ENCODE peak calls at places on chromosomes 3 and 15, in ten cellular contexts. A, L, B, X, N, P, I, J, D and C are unnamed samples.
A peak's percentile ranks its signal among the peaks of the same experiment; 100 is the strongest.

GRCh38 chr3:124281453-124282316 is 289.8 kb upstream of the ROPN1 start:
- DNase-seq in A (peak; percentile 54), L (peak; percentile 25), B (no peak), X (no peak), N (no peak), P (no peak), I (peak; percentile 79), J (no peak), D (peak; percentile 10), C (no peak)

GRCh38 chr3:23264413-23264812 is 61.3 kb downstream of the UBE2E2 start:
- DNase-seq in A (no peak), L (no peak), B (no peak), X (no peak), N (no peak), P (no peak), I (no peak), J (no peak), D (no peak), C (no peak)

GRCh38 chr3:129460572-129460971 is 20.5 kb downstream of the IFT122 start:
- DNase-seq in A (no peak), L (no peak), B (no peak), X (no peak), N (no peak), P (no peak), I (no peak), J (no peak), D (no peak), C (no peak)

GRCh38 chr15:90214553-90215205 is 13.5 kb downstream of the SEMA4B start:
- DNase-seq in A (no peak), L (no peak), B (no peak), X (no peak), N (no peak), P (no peak), I (no peak), J (no peak), D (no peak), C (no peak)

GRCh38 chr15:62135532-62136134 is 29.5 kb downstream of the C2CD4B start:
- DNase-seq in A (peak; percentile 94), L (peak; percentile 44), B (peak; percentile 53), X (no peak), N (no peak), P (no peak), I (peak; percentile 77), J (no peak), D (no peak), C (no peak)

GRCh38 chr15:25664761-25665160 is 198.4 kb downstream of the ATP10A start:
- DNase-seq in A (no peak), L (no peak), B (no peak), X (no peak), N (no peak), P (no peak), I (no peak), J (no peak), D (no peak), C (no peak)

GRCh38 chr3:98846101-98846500 is 55.4 kb downstream of the DCBLD2 start:
- DNase-seq in A (no peak), L (no peak), B (no peak), X (no peak), N (no peak), P (no peak), I (no peak), J (no peak), D (no peak), C (no peak)

GRCh38 chr3:1600206-1600605 is 498.5 kb upstream of the CNTN4 start:
- DNase-seq in A (no peak), L (no peak), B (no peak), X (no peak), N (no peak), P (peak; percentile 42), I (no peak), J (no peak), D (no peak), C (peak; percentile 58)

GRCh38 chr15:46894644-46895043 is 822.7 kb upstream of the SEMA6D start:
- DNase-seq in A (no peak), L (no peak), B (no peak), X (no peak), N (no peak), P (no peak), I (no peak), J (no peak), D (no peak), C (no peak)

GRCh38 chr3:62201438-62202035 is 171.8 kb downstream of the FEZF2 start:
- DNase-seq in A (peak; percentile 59), L (no peak), B (no peak), X (no peak), N (no peak), P (no peak), I (no peak), J (no peak), D (peak; percentile 15), C (no peak)

GRCh38 chr3:164521644-164522043 is 556.7 kb downstream of the SI start:
- DNase-seq in A (no peak), L (no peak), B (no peak), X (no peak), N (no peak), P (no peak), I (no peak), J (no peak), D (no peak), C (no peak)

GRCh38 chr3:64898941-64899340 is 211.1 kb upstream of the ADAMTS9 start:
- DNase-seq in A (no peak), L (no peak), B (no peak), X (no peak), N (no peak), P (no peak), I (no peak), J (no peak), D (no peak), C (no peak)
- TF ChIP-seq POLR2A in A (no peak), L (no peak), B (no peak), X (no peak), N (no peak), P (no peak), I (no peak), J (no peak), D (no peak), C (no peak)

GRCh38 chr15:88004379-88004778 is 252.2 kb downstream of the NTRK3 start:
- DNase-seq in A (no peak), L (no peak), B (peak; percentile 33), X (no peak), N (no peak), P (no peak), I (no peak), J (no peak), D (no peak), C (no peak)

GRCh38 chr15:88003928-88004327 is 252.6 kb downstream of the NTRK3 start:
- DNase-seq in A (no peak), L (no peak), B (no peak), X (no peak), N (no peak), P (no peak), I (no peak), J (no peak), D (no peak), C (no peak)

GRCh38 chr15:88006146-88006545 is 250.4 kb downstream of the NTRK3 start:
- DNase-seq in A (no peak), L (no peak), B (no peak), X (no peak), N (no peak), P (no peak), I (no peak), J (no peak), D (no peak), C (no peak)

GRCh38 chr15:87998658-87999057 is 257.9 kb downstream of the NTRK3 start:
- DNase-seq in A (no peak), L (no peak), B (no peak), X (no peak), N (no peak), P (no peak), I (no peak), J (no peak), D (no peak), C (no peak)

GRCh38 chr15:88002721-88003120 is 253.8 kb downstream of the NTRK3 start:
- DNase-seq in A (no peak), L (no peak), B (no peak), X (no peak), N (no peak), P (no peak), I (no peak), J (no peak), D (no peak), C (no peak)
- TF ChIP-seq POLR2AphosphoS5 in A (no peak), L (no peak), B (no peak), X (no peak), N (no peak), P (no peak), I (no peak), J (no peak), D (no peak), C (no peak)

DNA sequence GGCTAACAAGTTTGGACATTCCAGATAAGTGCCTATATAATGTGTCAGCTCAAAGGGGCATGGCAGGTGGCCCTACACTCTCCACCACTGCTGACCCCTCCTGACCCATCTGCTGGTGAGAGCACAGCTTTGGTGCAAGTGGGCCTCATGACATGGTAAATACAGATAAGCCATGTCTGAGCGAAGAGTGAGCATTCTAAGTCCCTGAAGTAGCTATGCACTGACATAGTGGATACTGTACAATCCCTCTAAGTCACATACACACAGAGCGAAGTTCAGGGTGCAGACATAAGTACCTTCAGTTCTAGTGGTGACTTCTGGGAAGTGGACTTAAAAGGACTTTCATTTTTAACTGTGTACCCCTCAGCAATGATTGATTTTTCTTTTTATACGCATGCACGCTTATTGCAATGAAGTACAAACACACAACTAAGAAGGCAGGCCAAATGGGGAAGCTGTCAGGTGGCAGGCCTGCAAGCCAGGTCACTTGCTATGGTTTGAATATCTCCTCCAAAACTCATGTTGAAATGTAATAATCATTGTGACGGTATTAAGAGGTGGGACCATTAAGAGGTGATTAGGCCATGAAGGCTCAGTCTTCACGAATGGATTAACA is 41.5 kb downstream of the TBC1D2B start:
- DNase-seq in A (no peak), L (no peak), B (no peak), X (no peak), N (no peak), P (no peak), I (no peak), J (no peak), D (peak; percentile 85), C (no peak)
- H3K4me1 ChIP-seq in A (peaks cover 34% of the 10 kb centered on the region), L (peaks cover 19% of the 10 kb centered on the region), B (peaks cover 20% of the 10 kb centered on the region), X (peaks cover 3% of the 10 kb centered on the region), N (peaks cover 67% of the 10 kb centered on the region), P (peaks cover 75% of the 10 kb centered on the region), I (peaks cover 51% of the 10 kb centered on the region), J (no peaks in the 10 kb centered on the region), D (peaks cover 45% of the 10 kb centered on the region), C (peaks cover 99% of the 10 kb centered on the region)

DNA sequence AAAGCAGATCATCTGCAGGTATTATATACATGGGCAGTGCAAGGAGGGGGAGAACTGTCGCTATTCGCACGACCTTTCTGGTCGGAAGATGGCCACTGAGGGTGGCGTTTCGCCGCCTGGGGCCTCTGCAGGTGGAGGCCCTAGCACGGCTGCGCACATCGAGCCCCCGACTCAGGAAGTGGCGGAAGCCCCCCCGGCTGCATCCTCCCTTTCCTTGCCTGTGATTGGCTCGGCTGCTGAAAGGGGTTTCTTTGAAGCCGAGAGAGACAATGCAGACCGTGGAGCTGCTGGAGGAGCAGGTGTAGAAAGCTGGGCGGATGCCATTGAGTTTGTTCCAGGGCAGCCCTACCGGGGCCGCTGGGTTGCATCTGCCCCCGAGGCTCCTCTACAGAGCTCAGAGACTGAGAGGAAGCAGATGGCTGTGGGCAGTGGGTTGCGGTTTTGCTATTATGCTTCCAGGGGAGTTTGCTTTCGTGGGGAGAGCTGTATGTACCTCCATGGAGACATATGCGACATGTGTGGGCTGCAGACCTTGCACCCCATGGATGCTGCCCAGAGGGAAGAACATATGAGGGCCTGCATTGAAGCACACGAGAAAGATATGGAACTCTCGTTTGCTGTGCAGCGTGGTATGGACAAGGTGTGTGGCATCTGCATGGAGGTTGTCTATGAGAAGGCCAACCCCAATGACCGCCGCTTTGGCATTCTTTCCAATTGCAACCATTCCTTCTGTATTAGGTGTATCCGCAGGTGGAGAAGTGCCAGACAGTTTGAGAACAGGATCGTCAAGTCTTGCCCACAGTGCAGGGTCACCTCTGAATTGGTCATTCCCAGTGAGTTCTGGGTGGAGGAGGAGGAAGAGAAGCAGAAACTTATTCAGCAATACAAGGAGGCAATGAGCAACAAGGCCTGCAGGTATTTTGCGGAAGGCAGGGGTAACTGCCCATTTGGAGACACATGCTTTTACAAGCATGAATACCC is 886 bp downstream of the MKRN3 start:
- DNase-seq in A (peak; percentile 13), L (no peak), B (no peak), X (no peak), N (no peak), P (peak; percentile 70), I (no peak), J (no peak), D (peak; percentile 60), C (no peak)
- TF ChIP-seq POLR2A in A (no peak), L (no peak), B (no peak), X (no peak), N (no peak), P (no peak), I (no peak), J (no peak), D (peak; percentile 75), C (no peak)